ENCODE peak calls at places on chromosomes 12 and 14, in six cellular contexts. F is astrocyte, G is left ventricle myocardium inferior, U is uterus, P is tibial nerve, V is Caco-2. H is an unnamed sample.
A peak's percentile ranks its signal among the peaks of the same experiment; 100 is the strongest.

GRCh38 chr12:51546102-51546501 is 44.9 kb upstream of the SCN8A start:
- DNase-seq in F (no peak), G (no peak), U (no peak), P (no peak), V (no peak), H (no peak)

GRCh38 chr14:76715927-76716200 is 45.4 kb upstream of the VASH1 start:
- DNase-seq in F (no peak), G (no peak), U (no peak), P (no peak), V (no peak), H (no peak)

GRCh38 chr12:53937099-53937498 is 1.5 kb upstream of the HOXC13 start:
- DNase-seq in F (no peak), G (no peak), U (no peak), P (no peak), V (no peak), H (no peak)

GRCh38 chr14:22291406-22291805 is 297.6 kb downstream of the DAD1 start:
- DNase-seq in F (peak; percentile 31), G (no peak), U (no peak), P (no peak), V (no peak), H (no peak)

GRCh38 chr12:121738340-121738858 is 25.8 kb downstream of the TMEM120B start:
- DNase-seq in F (no peak), G (no peak), U (no peak), P (no peak), V (peak; percentile 59), H (no peak)

GRCh38 chr12:112992541-112993398 is 14.5 kb downstream of the OAS2 start:
- DNase-seq in F (peak; percentile 27), G (peak; percentile 20), U (no peak), P (peak; percentile 18), V (peak; percentile 56), H (peak; percentile 12)

GRCh38 chr14:75906680-75907280 is 75.0 kb downstream of the TGFB3 start:
- DNase-seq in F (peak; percentile 29), G (no peak), U (peak; percentile 63), P (peak; percentile 44), V (no peak), H (peak; percentile 53)

GRCh38 chr12:108340037-108340436 is 926 bp upstream of the CMKLR1 start:
- DNase-seq in F (no peak), G (no peak), U (no peak), P (no peak), V (no peak), H (no peak)

GRCh38 chr12:106291342-106291741 is 11.2 kb upstream of the TCP11L2 start:
- DNase-seq in F (no peak), G (no peak), U (no peak), P (no peak), V (no peak), H (no peak)

GRCh38 chr14:61101803-61102548 is 120.9 kb downstream of the SLC38A6 start:
- DNase-seq in F (peak; percentile 75), G (no peak), U (no peak), P (no peak), V (no peak), H (no peak)

GRCh38 chr12:118046430-118046829 is 14.5 kb downstream of the WSB2 start:
- DNase-seq in F (no peak), G (no peak), U (no peak), P (no peak), V (no peak), H (no peak)

GRCh38 chr12:57592551-57593165 is 1.7 kb downstream of the PIP4K2C start:
- DNase-seq in F (peak; percentile 23), G (no peak), U (no peak), P (no peak), V (no peak), H (no peak)

GRCh38 chr12:34406996-34407300 is 384.7 kb downstream of the ALG10 start:
- DNase-seq in F (no peak), G (no peak), U (peak; percentile 0), P (peak; percentile 3), V (peak; percentile 26), H (no peak)

GRCh38 chr12:75982974-75983660 is 48.5 kb downstream of the PHLDA1 start:
- DNase-seq in F (no peak), G (peak; percentile 22), U (no peak), P (no peak), V (no peak), H (no peak)

GRCh38 chr12:113298861-113299545 is 35.9 kb downstream of the SLC8B1 start:
- DNase-seq in F (peak; percentile 12), G (peak; percentile 85), U (peak; percentile 37), P (peak; percentile 53), V (no peak), H (no peak)

GRCh38 chr12:19402743-19403400 is 36.4 kb upstream of the AEBP2 start:
- DNase-seq in F (peak; percentile 43), G (peak; percentile 40), U (no peak), P (no peak), V (no peak), H (no peak)

GRCh38 chr14:73455294-73455693 is 3.1 kb downstream of the NUMB start:
- DNase-seq in F (no peak), G (no peak), U (no peak), P (no peak), V (no peak), H (no peak)

GRCh38 chr12:79420146-79420618 is 270.6 kb downstream of the PAWR start:
- DNase-seq in F (peak; percentile 97), G (no peak), U (no peak), P (no peak), V (peak; percentile 79), H (peak; percentile 22)

GRCh38 chr12:127383281-127383680 is 883.7 kb upstream of the TMEM132C start:
- DNase-seq in F (peak; percentile 87), G (no peak), U (no peak), P (no peak), V (no peak), H (no peak)

DNA sequence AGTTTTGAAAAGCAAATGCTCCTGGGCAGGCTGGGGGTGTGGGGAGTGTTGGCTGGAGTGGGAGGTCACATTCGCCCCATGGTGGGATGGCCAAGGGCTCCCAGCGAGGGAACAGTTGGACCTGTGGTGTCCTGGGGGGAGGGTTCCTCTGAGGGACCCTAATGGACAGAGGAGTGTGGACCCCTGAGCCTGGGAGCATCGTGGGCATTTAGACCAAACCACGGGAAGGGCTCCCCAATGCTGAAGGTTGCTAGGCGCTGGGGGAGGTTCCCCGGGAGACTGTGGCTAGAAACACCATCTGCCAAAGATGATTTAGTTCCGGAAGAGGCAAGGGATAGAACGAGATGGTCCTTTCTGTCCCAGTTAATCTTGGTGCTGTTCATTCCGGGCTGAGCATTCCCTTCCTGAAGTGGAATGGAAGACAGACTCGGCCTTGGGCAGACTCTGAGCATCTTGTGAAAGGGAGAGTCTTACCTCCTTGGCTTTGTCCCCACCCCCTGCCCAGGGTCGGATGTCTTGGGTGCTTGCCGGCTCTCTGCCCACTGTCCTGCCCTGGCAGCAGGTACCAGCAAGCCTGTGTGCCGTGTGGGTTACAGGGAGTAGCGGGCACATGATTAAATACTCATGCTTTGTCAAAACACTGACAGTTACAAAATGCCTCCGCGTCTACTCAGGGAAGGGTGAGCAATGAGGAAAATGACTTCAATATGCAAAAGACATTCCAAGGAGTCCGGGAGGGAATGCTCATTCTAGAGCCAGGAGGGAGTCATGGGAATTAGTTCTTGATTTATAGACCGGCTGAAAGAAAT is 215.9 kb downstream of the CACNA1C start:
- DNase-seq in F (peak; percentile 95), G (no peak), U (no peak), P (no peak), V (peak; percentile 26), H (no peak)
- H3K4me3 ChIP-seq in F (peak overlapping the region; percentile 7), G (no peak overlapping the region), U (no peak overlapping the region), P (no peak overlapping the region), V (no peak overlapping the region), H (no peak overlapping the region)

DNA sequence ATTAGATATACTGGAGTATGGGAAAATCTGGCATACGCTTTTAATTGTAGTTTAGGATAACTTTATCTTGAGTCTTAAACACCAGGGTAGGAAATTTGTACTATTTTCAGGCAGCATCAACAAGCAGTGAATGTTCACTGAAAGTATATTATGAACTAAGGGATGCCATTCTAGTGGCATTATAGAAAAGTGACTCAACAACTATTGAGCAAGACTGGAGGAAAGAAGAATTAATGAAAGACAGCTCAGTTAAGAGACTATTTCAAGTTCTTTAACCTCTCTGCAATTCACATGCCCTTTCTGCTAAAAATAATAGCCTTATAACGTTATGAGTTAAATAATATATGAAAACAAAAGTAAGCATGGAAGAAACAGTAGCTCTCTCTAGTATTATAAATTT is 343.1 kb downstream of the FSCB start:
- DNase-seq in F (no peak), G (no peak), U (no peak), P (no peak), V (no peak), H (no peak)
- H3K4me1 ChIP-seq in F (no peaks in the 10 kb centered on the region), G (no peaks in the 10 kb centered on the region), U (no peaks in the 10 kb centered on the region), P (no peaks in the 10 kb centered on the region), V (no peaks in the 10 kb centered on the region), H (no peaks in the 10 kb centered on the region)

GRCh38 chr12:6369916-6370575 is 5.3 kb downstream of the SCNN1A start:
- DNase-seq in F (no peak), G (no peak), U (no peak), P (no peak), V (no peak), H (no peak)
- H3K4me3 ChIP-seq in F (no peak overlapping the region), G (no peak overlapping the region), U (no peak overlapping the region), P (no peak overlapping the region), V (no peak overlapping the region), H (no peak overlapping the region)

DNA sequence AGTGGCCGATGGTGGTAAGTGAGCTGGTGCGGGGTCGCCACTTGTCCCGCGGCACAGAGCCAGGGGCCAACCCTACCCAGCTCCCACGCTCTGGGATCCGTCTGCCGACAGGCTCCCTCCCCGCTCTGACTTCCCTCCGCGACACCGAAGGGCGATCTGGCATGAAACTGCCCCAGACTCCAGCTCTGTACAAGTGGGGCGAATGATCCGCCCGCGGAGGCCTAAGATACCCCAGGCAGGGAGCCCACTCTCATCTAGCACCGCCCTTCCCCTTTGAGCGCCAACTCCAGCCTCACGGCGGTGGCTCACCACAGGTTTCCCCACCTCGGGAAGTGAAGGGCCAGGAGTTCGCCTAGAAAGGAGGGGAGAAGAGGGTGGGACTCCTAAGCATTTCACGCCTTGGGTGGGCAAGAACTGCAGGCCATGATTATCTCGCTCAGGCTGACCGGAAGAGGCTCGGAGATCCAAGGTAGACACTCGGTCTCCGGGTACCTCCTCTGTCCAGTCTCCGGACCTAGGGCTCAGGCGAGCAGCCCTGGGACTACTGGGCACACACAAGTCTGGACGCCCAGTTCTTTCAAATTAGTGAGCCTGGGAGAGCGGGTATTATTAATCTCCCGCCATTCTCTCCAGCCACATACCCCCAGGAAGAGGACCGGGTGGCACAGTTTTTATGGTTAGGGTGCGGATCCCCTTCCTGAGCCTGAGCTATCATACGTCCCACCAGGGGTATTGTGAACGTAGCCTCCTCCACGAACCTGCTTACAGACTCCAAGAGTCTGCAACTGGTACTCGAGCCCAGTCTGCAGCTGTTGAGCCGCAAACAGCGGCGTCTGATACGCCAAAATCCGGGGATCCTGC is 849 bp downstream of the WNT1 start:
- DNase-seq in F (no peak), G (no peak), U (no peak), P (no peak), V (no peak), H (no peak)
- H3K4me1 ChIP-seq in F (peaks cover 43% of the 10 kb centered on the region), G (peaks cover 45% of the 10 kb centered on the region), U (peaks cover 36% of the 10 kb centered on the region), P (peaks cover 45% of the 10 kb centered on the region), V (peaks cover 23% of the 10 kb centered on the region), H (peaks cover 12% of the 10 kb centered on the region)